ENCODE peak calls at places on chromosomes 12 and 14, in four cellular contexts. X is keratinocyte, I is GM23248, S is fibroblast of lung. N is an unnamed sample.

GRCh38 chr12:88854260-88854659 is 274.0 kb upstream of the KITLG start:
- DNase-seq in X (peak; percentile 81), I (peak; percentile 77), S (peak; percentile 92), N (no peak)

GRCh38 chr12:38144601-38145436 is 171.8 kb upstream of the ALG10B start:
- DNase-seq in X (no peak), I (no peak), S (no peak), N (no peak)

GRCh38 chr12:88921434-88921833 is 341.2 kb upstream of the KITLG start:
- DNase-seq in X (no peak), I (no peak), S (no peak), N (no peak)

GRCh38 chr12:97006585-97006984 is 99.5 kb downstream of the NEDD1 start:
- DNase-seq in X (peak; percentile 28), I (no peak), S (no peak), N (no peak)

GRCh38 chr12:129607293-129607692 is 296.5 kb downstream of the TMEM132D start:
- DNase-seq in X (no peak), I (no peak), S (peak; percentile 92), N (no peak)

GRCh38 chr12:15789215-15790171 is at the start of gene EPS8:
- DNase-seq in X (no peak), I (peak; percentile 95), S (peak; percentile 90), N (peak; percentile 95)

GRCh38 chr14:105622329-105622955 is 96.1 kb downstream of the TMEM121 start:
- DNase-seq in X (no peak), I (no peak), S (no peak), N (no peak)

GRCh38 chr14:50928002-50928635 is 16.2 kb downstream of the PYGL start:
- DNase-seq in X (no peak), I (peak; percentile 97), S (peak; percentile 98), N (no peak)

GRCh38 chr14:52700701-52701172 is 5.4 kb upstream of the ERO1A start:
- DNase-seq in X (peak; percentile 66), I (no peak), S (no peak), N (no peak)

GRCh38 chr14:23141706-23142467 is 22.8 kb upstream of the CEBPE start:
- DNase-seq in X (no peak), I (peak; percentile 90), S (peak; percentile 66), N (no peak)

GRCh38 chr12:132631357-132632065 is 12.9 kb downstream of the P2RX2 start:
- DNase-seq in X (no peak), I (no peak), S (no peak), N (no peak)

GRCh38 chr14:91138511-91139359 is 24.9 kb downstream of the DGLUCY start:
- DNase-seq in X (no peak), I (peak; percentile 48), S (no peak), N (peak; percentile 7)

GRCh38 chr12:127678945-127679344 is 588.0 kb upstream of the TMEM132C start:
- DNase-seq in X (no peak), I (no peak), S (no peak), N (no peak)

GRCh38 chr12:39692258-39692853 is 72.8 kb upstream of the ABCD2 start:
- DNase-seq in X (no peak), I (peak; percentile 32), S (no peak), N (peak; percentile 53)

GRCh38 chr12:77685112-77685511 is 145.6 kb upstream of the NAV3 start:
- DNase-seq in X (peak; percentile 5), I (peak; percentile 90), S (peak; percentile 74), N (peak; percentile 72)

GRCh38 chr12:55845785-55846496 is 3.2 kb upstream of the MMP19 start:
- DNase-seq in X (no peak), I (peak; percentile 59), S (no peak), N (no peak)

GRCh38 chr14:99522025-99522401 is 40.8 kb downstream of the CCNK start:
- DNase-seq in X (no peak), I (no peak), S (no peak), N (no peak)

DNA sequence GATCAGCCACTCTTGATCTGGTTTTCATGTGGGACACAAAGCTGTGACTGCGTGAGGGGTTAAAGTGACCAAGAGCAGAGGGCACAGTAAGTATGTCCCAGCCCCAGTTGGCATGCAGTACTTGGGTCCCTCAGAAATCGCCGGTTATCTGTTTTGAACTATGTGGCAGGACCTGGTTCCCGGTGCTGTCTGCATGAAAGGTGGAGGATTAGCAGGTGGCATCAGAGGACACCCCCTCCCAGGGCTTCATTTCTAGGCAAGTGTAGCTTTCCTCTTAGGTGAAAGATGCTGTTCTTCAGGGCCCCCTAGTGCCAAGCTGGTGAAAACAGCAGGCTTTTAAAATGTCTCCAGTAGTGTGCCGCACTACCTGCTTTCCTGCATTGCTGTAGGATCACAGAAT is 57.1 kb downstream of the ATG14 start:
- DNase-seq in X (no peak), I (peak; percentile 57), S (peak; percentile 38), N (peak; percentile 44)
- H3K4me3 ChIP-seq in X (no peak overlapping the region), I (no peak overlapping the region), S (no peak overlapping the region), N (no peak overlapping the region)

GRCh38 chr12:94148841-94149780 is 734 bp downstream of the PLXNC1 start:
- DNase-seq in X (no peak), I (peak; percentile 57), S (peak; percentile 41), N (peak; percentile 70)

GRCh38 chr12:94150483-94151225 is 2.3 kb downstream of the PLXNC1 start:
- DNase-seq in X (no peak), I (no peak), S (no peak), N (peak; percentile 81)

GRCh38 chr12:94149781-94150482 is 1.6 kb downstream of the PLXNC1 start:
- DNase-seq in X (no peak), I (peak; percentile 41), S (peak; percentile 26), N (peak; percentile 50)

GRCh38 chr12:94151577-94151976 is 3.2 kb downstream of the PLXNC1 start:
- DNase-seq in X (no peak), I (no peak), S (no peak), N (peak; percentile 43)

GRCh38 chr12:94152292-94153083 is 4.1 kb downstream of the PLXNC1 start:
- DNase-seq in X (no peak), I (no peak), S (no peak), N (no peak)
- TF ChIP-seq EZH2 in X (peak; percentile 30), I (no peak), S (no peak), N (no peak)

GRCh38 chr14:80213602-80214001 is 2.3 kb upstream of the DIO2 start:
- DNase-seq in X (no peak), I (peak; percentile 90), S (peak; percentile 56), N (peak; percentile 12)
- H3K4me3 ChIP-seq in X (no peak overlapping the region), I (no peak overlapping the region), S (no peak overlapping the region), N (no peak overlapping the region)

DNA sequence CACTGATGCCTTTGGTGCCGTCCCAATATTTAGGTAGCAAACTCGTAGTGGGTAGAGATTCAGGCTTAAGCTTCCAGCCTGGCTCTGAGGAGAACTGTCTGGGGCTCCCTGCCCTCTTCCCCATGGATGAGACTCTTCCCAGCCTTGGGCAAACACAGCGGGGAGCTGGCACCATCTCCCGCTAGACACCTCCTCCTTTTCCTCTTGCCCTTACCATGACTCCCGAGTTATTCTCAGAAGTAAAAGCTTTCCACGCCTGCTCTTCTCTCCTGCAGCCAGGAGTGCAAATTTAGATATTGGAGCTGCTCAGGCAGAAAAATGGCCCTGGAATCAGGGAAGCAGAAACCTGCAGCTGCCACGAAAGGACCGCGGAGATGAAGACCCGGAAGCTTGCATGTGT is 45.6 kb upstream of the RBM19 start:
- DNase-seq in X (no peak), I (no peak), S (no peak), N (no peak)
- TF ChIP-seq EZH2 in X (no peak), I (no peak), S (no peak), N (no peak)

GRCh38 chr12:114302606-114303005 is 103.3 kb downstream of the TBX5 start:
- DNase-seq in X (no peak), I (no peak), S (no peak), N (no peak)

GRCh38 chr12:114305446-114305845 is 100.5 kb downstream of the TBX5 start:
- DNase-seq in X (no peak), I (no peak), S (no peak), N (no peak)

GRCh38 chr12:114302117-114302516 is 103.8 kb downstream of the TBX5 start:
- DNase-seq in X (no peak), I (no peak), S (peak; percentile 21), N (no peak)

GRCh38 chr12:114311966-114312365 is 94.0 kb downstream of the TBX5 start:
- DNase-seq in X (no peak), I (peak; percentile 86), S (peak; percentile 84), N (no peak)

DNA sequence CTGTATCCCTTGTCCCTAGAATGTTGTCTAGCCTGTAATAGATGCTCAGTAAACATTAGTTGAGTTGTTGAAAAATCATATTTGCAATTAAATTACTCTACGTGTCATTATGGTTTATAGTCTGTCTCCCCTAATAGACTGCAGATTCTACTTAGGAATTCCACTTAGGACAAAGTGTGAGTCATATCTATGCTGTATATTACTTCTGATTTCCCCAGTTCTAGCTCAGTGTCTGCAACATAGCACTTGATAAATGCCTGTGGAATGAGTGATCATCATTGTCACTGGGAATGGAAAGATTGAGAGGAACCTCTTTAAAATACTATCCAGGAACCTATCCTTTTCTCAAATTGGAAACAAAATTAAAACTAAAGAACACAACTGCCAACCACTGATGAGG is 99.3 kb downstream of the TBX5 start:
- DNase-seq in X (no peak), I (peak; percentile 94), S (peak; percentile 81), N (no peak)
- H3K4me3 ChIP-seq in X (no peak overlapping the region), I (no peak overlapping the region), S (no peak overlapping the region), N (no peak overlapping the region)

GRCh38 chr12:107859367-107859766 is 84.9 kb downstream of the ASCL4 start:
- DNase-seq in X (no peak), I (no peak), S (no peak), N (no peak)

GRCh38 chr12:107864235-107864634 is 89.7 kb downstream of the ASCL4 start:
- DNase-seq in X (no peak), I (no peak), S (no peak), N (no peak)
- TF ChIP-seq EZH2 in X (peak; percentile 35), I (no peak), S (no peak), N (no peak)

DNA sequence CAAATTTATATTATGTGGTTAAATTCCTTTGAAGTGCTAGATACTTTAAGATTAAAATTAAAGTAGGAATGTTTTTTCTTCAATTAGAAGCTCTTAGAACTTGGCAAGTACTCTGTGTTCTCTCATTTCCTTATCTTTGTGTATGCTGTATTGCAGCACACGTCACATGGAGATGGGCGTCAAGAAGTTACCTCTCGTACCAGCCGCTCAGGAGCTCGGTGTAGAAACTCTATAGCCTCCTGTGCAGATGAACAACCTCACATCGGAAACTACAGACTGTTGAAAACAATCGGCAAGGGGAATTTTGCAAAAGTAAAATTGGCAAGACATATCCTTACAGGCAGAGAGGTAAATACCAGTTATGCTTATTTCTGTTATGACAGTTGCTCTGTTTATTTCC is 19.7 kb downstream of the MARK3 start:
- DNase-seq in X (no peak), I (no peak), S (no peak), N (no peak)
- H3K4me3 ChIP-seq in X (no peak overlapping the region), I (no peak overlapping the region), S (no peak overlapping the region), N (no peak overlapping the region)

N was measured in MM.1S.